ENCODE peak calls at places on chromosome 19, in nine cellular contexts. One of them, this sample, is unnamed. For H3K27me3, the result is how much of the 10 kb centered on the place peaks cover.

GRCh38 chr19:18650468-18651001 is 13.7 kb downstream of the KLHL26 start:
- DNase-seq in CD4-positive, alpha-beta memory T cell: no peak
- DNase-seq in dorsolateral prefrontal cortex: no peak
- DNase-seq in BE2C: no peak
- DNase-seq in brain microvascular endothelial cell: peak
- DNase-seq in K562: peak
- DNase-seq in left ventricle myocardium inferior: peak
- DNase-seq in BJ: peak
- DNase-seq in tibial artery: peak
- DNase-seq in this sample: peak

GRCh38 chr19:11323601-11324078 is 15.8 kb downstream of the RAB3D start:
- DNase-seq in CD4-positive, alpha-beta memory T cell: no peak
- DNase-seq in dorsolateral prefrontal cortex: no peak
- DNase-seq in BE2C: no peak
- DNase-seq in brain microvascular endothelial cell: no peak
- DNase-seq in K562: no peak
- DNase-seq in left ventricle myocardium inferior: no peak
- DNase-seq in BJ: no peak
- DNase-seq in tibial artery: no peak
- DNase-seq in this sample: no peak

GRCh38 chr19:14494910-14495677 is 833 bp downstream of the GIPC1 start:
- DNase-seq in CD4-positive, alpha-beta memory T cell: no peak
- DNase-seq in dorsolateral prefrontal cortex: no peak
- DNase-seq in BE2C: no peak
- DNase-seq in brain microvascular endothelial cell: no peak
- DNase-seq in K562: no peak
- DNase-seq in left ventricle myocardium inferior: no peak
- DNase-seq in BJ: no peak
- DNase-seq in tibial artery: no peak
- DNase-seq in this sample: no peak

GRCh38 chr19:7366701-7367420 is 18.1 kb downstream of the ARHGEF18 start:
- DNase-seq in CD4-positive, alpha-beta memory T cell: no peak
- DNase-seq in dorsolateral prefrontal cortex: no peak
- DNase-seq in BE2C: no peak
- DNase-seq in brain microvascular endothelial cell: peak
- DNase-seq in K562: peak
- DNase-seq in left ventricle myocardium inferior: no peak
- DNase-seq in BJ: no peak
- DNase-seq in tibial artery: no peak
- DNase-seq in this sample: no peak

GRCh38 chr19:17402982-17403855 is 2.2 kb downstream of the BST2 start:
- DNase-seq in CD4-positive, alpha-beta memory T cell: no peak
- DNase-seq in dorsolateral prefrontal cortex: no peak
- DNase-seq in BE2C: peak
- DNase-seq in brain microvascular endothelial cell: peak
- DNase-seq in K562: peak
- DNase-seq in left ventricle myocardium inferior: no peak
- DNase-seq in BJ: no peak
- DNase-seq in tibial artery: no peak
- DNase-seq in this sample: no peak

GRCh38 chr19:18104793-18105131 is 7.2 kb downstream of the MAST3 start:
- DNase-seq in CD4-positive, alpha-beta memory T cell: no peak
- DNase-seq in dorsolateral prefrontal cortex: no peak
- DNase-seq in BE2C: no peak
- DNase-seq in brain microvascular endothelial cell: no peak
- DNase-seq in K562: no peak
- DNase-seq in left ventricle myocardium inferior: no peak
- DNase-seq in BJ: no peak
- DNase-seq in tibial artery: no peak
- DNase-seq in this sample: no peak

GRCh38 chr19:37935341-37935740 is 28.3 kb downstream of the SIPA1L3 start:
- DNase-seq in CD4-positive, alpha-beta memory T cell: no peak
- DNase-seq in dorsolateral prefrontal cortex: no peak
- DNase-seq in BE2C: no peak
- DNase-seq in brain microvascular endothelial cell: no peak
- DNase-seq in K562: no peak
- DNase-seq in left ventricle myocardium inferior: no peak
- DNase-seq in BJ: no peak
- DNase-seq in tibial artery: no peak
- DNase-seq in this sample: no peak

GRCh38 chr19:16564842-16565241 is 7.4 kb downstream of the SLC35E1 start:
- DNase-seq in CD4-positive, alpha-beta memory T cell: no peak
- DNase-seq in dorsolateral prefrontal cortex: no peak
- DNase-seq in BE2C: no peak
- DNase-seq in brain microvascular endothelial cell: no peak
- DNase-seq in K562: no peak
- DNase-seq in left ventricle myocardium inferior: no peak
- DNase-seq in BJ: no peak
- DNase-seq in tibial artery: no peak
- DNase-seq in this sample: no peak

GRCh38 chr19:17089238-17089637 is 13.7 kb downstream of the MYO9B start:
- DNase-seq in CD4-positive, alpha-beta memory T cell: no peak
- DNase-seq in dorsolateral prefrontal cortex: no peak
- DNase-seq in BE2C: no peak
- DNase-seq in brain microvascular endothelial cell: peak
- DNase-seq in K562: no peak
- DNase-seq in left ventricle myocardium inferior: no peak
- DNase-seq in BJ: peak
- DNase-seq in tibial artery: no peak
- DNase-seq in this sample: peak

GRCh38 chr19:30059741-30060140 is 117.7 kb downstream of the URI1 start:
- DNase-seq in CD4-positive, alpha-beta memory T cell: no peak
- DNase-seq in dorsolateral prefrontal cortex: no peak
- DNase-seq in BE2C: no peak
- DNase-seq in brain microvascular endothelial cell: no peak
- DNase-seq in K562: no peak
- DNase-seq in left ventricle myocardium inferior: no peak
- DNase-seq in BJ: no peak
- DNase-seq in tibial artery: no peak
- DNase-seq in this sample: no peak

GRCh38 chr19:30444253-30444671 is 72.1 kb downstream of the ZNF536 start:
- DNase-seq in CD4-positive, alpha-beta memory T cell: no peak
- DNase-seq in dorsolateral prefrontal cortex: no peak
- DNase-seq in BE2C: no peak
- DNase-seq in brain microvascular endothelial cell: no peak
- DNase-seq in K562: no peak
- DNase-seq in left ventricle myocardium inferior: no peak
- DNase-seq in BJ: no peak
- DNase-seq in tibial artery: no peak
- DNase-seq in this sample: no peak

GRCh38 chr19:46016426-46017094 is 6.3 kb downstream of the PGLYRP1 start:
- DNase-seq in CD4-positive, alpha-beta memory T cell: peak
- DNase-seq in dorsolateral prefrontal cortex: peak
- DNase-seq in BE2C: peak
- DNase-seq in brain microvascular endothelial cell: peak
- DNase-seq in K562: peak
- DNase-seq in left ventricle myocardium inferior: peak
- DNase-seq in BJ: no peak
- DNase-seq in tibial artery: peak
- DNase-seq in this sample: peak

GRCh38 chr19:18418034-18418724 is 1.0 kb upstream of the SSBP4 start:
- DNase-seq in CD4-positive, alpha-beta memory T cell: no peak
- DNase-seq in dorsolateral prefrontal cortex: no peak
- DNase-seq in BE2C: no peak
- DNase-seq in brain microvascular endothelial cell: no peak
- DNase-seq in K562: peak
- DNase-seq in left ventricle myocardium inferior: no peak
- DNase-seq in BJ: no peak
- DNase-seq in tibial artery: peak
- DNase-seq in this sample: no peak

DNA sequence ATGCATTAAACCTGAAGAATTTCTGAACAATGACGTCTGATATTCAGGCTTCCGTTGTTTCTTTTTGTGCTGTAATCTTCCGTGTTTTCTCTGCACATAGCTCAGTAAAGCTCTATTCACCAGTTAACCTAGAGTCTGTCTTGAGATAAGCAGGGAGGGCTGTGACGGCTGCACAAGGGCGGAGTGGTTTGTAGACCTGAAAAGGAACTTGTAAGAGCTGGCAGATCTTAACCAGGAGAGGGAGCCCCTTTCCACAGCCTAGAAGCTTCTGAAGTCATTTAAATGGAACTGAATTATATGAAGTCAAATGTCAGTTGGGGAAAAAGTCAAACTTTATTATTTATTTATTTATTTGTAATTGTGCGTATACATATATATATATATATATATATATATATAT is 27.5 kb downstream of the DPRX start:
- DNase-seq in CD4-positive, alpha-beta memory T cell: no peak
- DNase-seq in dorsolateral prefrontal cortex: no peak
- DNase-seq in BE2C: no peak
- DNase-seq in brain microvascular endothelial cell: no peak
- DNase-seq in K562: peak
- DNase-seq in left ventricle myocardium inferior: no peak
- DNase-seq in BJ: no peak
- DNase-seq in tibial artery: no peak
- DNase-seq in this sample: peak
- H3K27me3 ChIP-seq in CD4-positive, alpha-beta memory T cell: under half
- H3K27me3 ChIP-seq in dorsolateral prefrontal cortex: under half
- H3K27me3 ChIP-seq in BE2C: under half
- H3K27me3 ChIP-seq in brain microvascular endothelial cell: under half
- H3K27me3 ChIP-seq in K562: under half
- H3K27me3 ChIP-seq in left ventricle myocardium inferior: under half
- H3K27me3 ChIP-seq in BJ: under half
- H3K27me3 ChIP-seq in tibial artery: under half
- H3K27me3 ChIP-seq in this sample: under half

DNA sequence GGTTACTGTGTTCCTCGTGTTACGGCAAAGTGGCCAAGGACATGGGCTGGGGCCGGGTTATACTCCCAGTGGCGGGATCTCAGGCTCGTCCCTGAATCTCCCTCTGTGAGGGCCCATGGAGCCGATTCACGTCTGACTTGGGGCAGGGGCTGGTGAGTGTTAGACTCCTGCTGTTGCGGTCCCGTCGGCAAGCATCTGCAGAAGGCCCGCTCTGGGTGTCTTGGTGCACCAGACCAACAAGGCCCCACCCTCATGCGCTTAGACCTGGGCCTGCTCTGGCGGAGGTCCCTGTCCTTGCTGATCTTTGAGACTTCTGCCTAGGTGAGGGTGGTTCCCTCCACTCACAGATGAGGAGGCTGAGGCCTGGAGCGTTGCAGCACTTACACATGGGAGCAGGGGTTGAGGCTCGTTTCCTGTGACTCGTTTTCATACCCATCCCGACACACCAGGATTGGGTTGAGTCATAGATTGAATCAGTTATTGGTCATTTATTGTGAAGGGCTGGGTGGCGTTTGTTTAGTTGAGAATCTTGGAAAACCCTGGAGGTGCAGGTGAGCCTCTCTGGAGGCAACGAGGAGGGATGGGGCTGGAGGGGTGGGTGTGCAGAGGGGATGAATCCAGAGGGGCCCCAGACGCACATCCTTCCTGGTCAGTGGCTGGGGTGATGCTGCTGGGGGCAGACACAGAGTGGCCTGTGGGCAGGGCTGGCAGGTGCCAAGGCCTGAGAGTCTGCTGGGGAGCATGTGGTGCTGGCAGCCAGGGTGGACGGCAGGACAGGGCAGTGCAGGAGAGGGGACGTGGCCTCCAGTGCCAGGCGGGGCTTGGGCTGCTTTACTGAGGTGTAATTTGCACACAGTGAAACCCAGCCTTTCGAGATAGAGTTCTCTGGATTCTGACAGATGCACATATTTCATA is 4.6 kb downstream of the EPN1 start:
- DNase-seq in CD4-positive, alpha-beta memory T cell: no peak
- DNase-seq in dorsolateral prefrontal cortex: no peak
- DNase-seq in BE2C: peak
- DNase-seq in brain microvascular endothelial cell: no peak
- DNase-seq in K562: no peak
- DNase-seq in left ventricle myocardium inferior: no peak
- DNase-seq in BJ: no peak
- DNase-seq in tibial artery: no peak
- DNase-seq in this sample: peak
- H3K4me3 ChIP-seq in CD4-positive, alpha-beta memory T cell: no peak
- H3K4me3 ChIP-seq in dorsolateral prefrontal cortex: no peak
- H3K4me3 ChIP-seq in BE2C: no peak
- H3K4me3 ChIP-seq in brain microvascular endothelial cell: no peak
- H3K4me3 ChIP-seq in K562: no peak
- H3K4me3 ChIP-seq in left ventricle myocardium inferior: no peak
- H3K4me3 ChIP-seq in BJ: no peak
- H3K4me3 ChIP-seq in tibial artery: no peak
- H3K4me3 ChIP-seq in this sample: no peak

DNA sequence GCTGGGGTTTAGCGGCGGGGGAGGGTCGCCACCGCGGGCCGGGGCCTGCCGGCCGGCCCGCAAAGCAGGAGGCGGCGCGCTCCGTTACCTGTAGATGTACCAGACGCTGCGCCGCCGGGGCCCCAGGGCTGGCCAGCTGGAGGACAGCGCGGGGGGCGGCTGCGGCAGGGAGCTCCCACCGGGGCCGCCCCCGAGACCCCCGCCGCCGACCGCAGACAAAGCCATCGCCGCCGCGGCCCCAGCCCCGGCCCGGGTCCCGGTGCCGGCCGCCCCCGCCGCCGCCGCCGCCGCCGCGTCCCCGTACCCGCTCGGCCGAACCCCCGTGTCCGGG is 24.8 kb downstream of the SHANK1 start:
- DNase-seq in CD4-positive, alpha-beta memory T cell: no peak
- DNase-seq in dorsolateral prefrontal cortex: no peak
- DNase-seq in BE2C: peak
- DNase-seq in brain microvascular endothelial cell: no peak
- DNase-seq in K562: no peak
- DNase-seq in left ventricle myocardium inferior: no peak
- DNase-seq in BJ: no peak
- DNase-seq in tibial artery: no peak
- DNase-seq in this sample: no peak
- H3K27me3 ChIP-seq in CD4-positive, alpha-beta memory T cell: under half
- H3K27me3 ChIP-seq in dorsolateral prefrontal cortex: under half
- H3K27me3 ChIP-seq in BE2C: under half
- H3K27me3 ChIP-seq in brain microvascular endothelial cell: under half
- H3K27me3 ChIP-seq in K562: under half
- H3K27me3 ChIP-seq in left ventricle myocardium inferior: half or more
- H3K27me3 ChIP-seq in BJ: under half
- H3K27me3 ChIP-seq in tibial artery: under half
- H3K27me3 ChIP-seq in this sample: under half

GRCh38 chr19:48514123-48514458 is 2.5 kb upstream of the LMTK3 start:
- DNase-seq in CD4-positive, alpha-beta memory T cell: no peak
- DNase-seq in dorsolateral prefrontal cortex: no peak
- DNase-seq in BE2C: no peak
- DNase-seq in brain microvascular endothelial cell: no peak
- DNase-seq in K562: no peak
- DNase-seq in left ventricle myocardium inferior: no peak
- DNase-seq in BJ: no peak
- DNase-seq in tibial artery: no peak
- DNase-seq in this sample: no peak
- H3K4me3 ChIP-seq in CD4-positive, alpha-beta memory T cell: peak
- H3K4me3 ChIP-seq in dorsolateral prefrontal cortex: peak
- H3K4me3 ChIP-seq in BE2C: peak
- H3K4me3 ChIP-seq in brain microvascular endothelial cell: no peak
- H3K4me3 ChIP-seq in K562: peak
- H3K4me3 ChIP-seq in left ventricle myocardium inferior: peak
- H3K4me3 ChIP-seq in BJ: no peak
- H3K4me3 ChIP-seq in tibial artery: no peak
- H3K4me3 ChIP-seq in this sample: peak

GRCh38 chr19:47305309-47305751 is 4.3 kb upstream of the C5AR1 start:
- DNase-seq in CD4-positive, alpha-beta memory T cell: peak
- DNase-seq in dorsolateral prefrontal cortex: peak
- DNase-seq in BE2C: peak
- DNase-seq in brain microvascular endothelial cell: peak
- DNase-seq in K562: peak
- DNase-seq in left ventricle myocardium inferior: peak
- DNase-seq in BJ: peak
- DNase-seq in tibial artery: peak
- DNase-seq in this sample: peak
- H3K27me3 ChIP-seq in CD4-positive, alpha-beta memory T cell: under half
- H3K27me3 ChIP-seq in dorsolateral prefrontal cortex: under half
- H3K27me3 ChIP-seq in BE2C: under half
- H3K27me3 ChIP-seq in brain microvascular endothelial cell: under half
- H3K27me3 ChIP-seq in K562: under half
- H3K27me3 ChIP-seq in left ventricle myocardium inferior: under half
- H3K27me3 ChIP-seq in BJ: under half
- H3K27me3 ChIP-seq in tibial artery: under half
- H3K27me3 ChIP-seq in this sample: under half

This sample was measured in MG63.